ENCODE peak calls at places on chromosome X, in ten cellular contexts. One of them, this sample, is unnamed.

GRCh38 chrX:118560380-118560932 is 64.8 kb downstream of the DOCK11 start:
- DNase-seq in stimulated activated naive CD4-positive, alpha-beta T cell: no peak
- DNase-seq in HT-29: no peak
- DNase-seq in stimulated activated CD4-positive, alpha-beta T cell treated with anti-CD3 and anti-CD28 coated beads, TNF-alpha, amount 100 ng/mL, for 1 hour: no peak
- DNase-seq in hippocampal formation: no peak
- DNase-seq in activated T-cell treated with anti-CD3 and anti-CD28 coated beads, Interleukin-2, amount 50 U/mL, for 48 hours: no peak
- DNase-seq in sigmoid colon: no peak
- DNase-seq in NCI-H1694 treated with DMSO at 0.1 percent for 48 hours: no peak
- DNase-seq in cardiac fibroblast: no peak
- DNase-seq in lung: no peak
- DNase-seq in this sample: no peak

GRCh38 chrX:31572396-31572795 is 500.6 kb upstream of the FTHL17 start:
- DNase-seq in stimulated activated naive CD4-positive, alpha-beta T cell: no peak
- DNase-seq in HT-29: no peak
- DNase-seq in stimulated activated CD4-positive, alpha-beta T cell treated with anti-CD3 and anti-CD28 coated beads, TNF-alpha, amount 100 ng/mL, for 1 hour: no peak
- DNase-seq in hippocampal formation: no peak
- DNase-seq in activated T-cell treated with anti-CD3 and anti-CD28 coated beads, Interleukin-2, amount 50 U/mL, for 48 hours: no peak
- DNase-seq in sigmoid colon: no peak
- DNase-seq in NCI-H1694 treated with DMSO at 0.1 percent for 48 hours: no peak
- DNase-seq in cardiac fibroblast: no peak
- DNase-seq in lung: no peak
- DNase-seq in this sample: no peak

GRCh38 chrX:81120936-81121351 is 80.8 kb downstream of the HMGN5 start:
- DNase-seq in stimulated activated naive CD4-positive, alpha-beta T cell: peak
- DNase-seq in HT-29: peak
- DNase-seq in stimulated activated CD4-positive, alpha-beta T cell treated with anti-CD3 and anti-CD28 coated beads, TNF-alpha, amount 100 ng/mL, for 1 hour: no peak
- DNase-seq in hippocampal formation: peak
- DNase-seq in activated T-cell treated with anti-CD3 and anti-CD28 coated beads, Interleukin-2, amount 50 U/mL, for 48 hours: peak
- DNase-seq in sigmoid colon: peak
- DNase-seq in NCI-H1694 treated with DMSO at 0.1 percent for 48 hours: no peak
- DNase-seq in cardiac fibroblast: peak
- DNase-seq in lung: peak
- DNase-seq in this sample: peak

GRCh38 chrX:119573840-119574393 is 446 bp upstream of the UBE2A start:
- DNase-seq in stimulated activated naive CD4-positive, alpha-beta T cell: peak
- DNase-seq in HT-29: peak
- DNase-seq in stimulated activated CD4-positive, alpha-beta T cell treated with anti-CD3 and anti-CD28 coated beads, TNF-alpha, amount 100 ng/mL, for 1 hour: no peak
- DNase-seq in hippocampal formation: peak
- DNase-seq in activated T-cell treated with anti-CD3 and anti-CD28 coated beads, Interleukin-2, amount 50 U/mL, for 48 hours: no peak
- DNase-seq in sigmoid colon: peak
- DNase-seq in NCI-H1694 treated with DMSO at 0.1 percent for 48 hours: no peak
- DNase-seq in cardiac fibroblast: peak
- DNase-seq in lung: peak
- DNase-seq in this sample: no peak

GRCh38 chrX:45851434-45851991 is 650.8 kb upstream of the DIPK2B start:
- DNase-seq in stimulated activated naive CD4-positive, alpha-beta T cell: peak
- DNase-seq in HT-29: peak
- DNase-seq in stimulated activated CD4-positive, alpha-beta T cell treated with anti-CD3 and anti-CD28 coated beads, TNF-alpha, amount 100 ng/mL, for 1 hour: peak
- DNase-seq in hippocampal formation: no peak
- DNase-seq in activated T-cell treated with anti-CD3 and anti-CD28 coated beads, Interleukin-2, amount 50 U/mL, for 48 hours: peak
- DNase-seq in sigmoid colon: no peak
- DNase-seq in NCI-H1694 treated with DMSO at 0.1 percent for 48 hours: no peak
- DNase-seq in cardiac fibroblast: no peak
- DNase-seq in lung: no peak
- DNase-seq in this sample: peak

GRCh38 chrX:545488-545887 is 85.1 kb upstream of the SHOX start:
- DNase-seq in stimulated activated naive CD4-positive, alpha-beta T cell: no peak
- DNase-seq in HT-29: no peak
- DNase-seq in stimulated activated CD4-positive, alpha-beta T cell treated with anti-CD3 and anti-CD28 coated beads, TNF-alpha, amount 100 ng/mL, for 1 hour: no peak
- DNase-seq in hippocampal formation: no peak
- DNase-seq in activated T-cell treated with anti-CD3 and anti-CD28 coated beads, Interleukin-2, amount 50 U/mL, for 48 hours: no peak
- DNase-seq in sigmoid colon: no peak
- DNase-seq in NCI-H1694 treated with DMSO at 0.1 percent for 48 hours: no peak
- DNase-seq in cardiac fibroblast: no peak
- DNase-seq in lung: no peak
- DNase-seq in this sample: no peak

GRCh38 chrX:1483843-1484637 is 31.3 kb upstream of the ASMTL start:
- DNase-seq in stimulated activated naive CD4-positive, alpha-beta T cell: no peak
- DNase-seq in HT-29: no peak
- DNase-seq in stimulated activated CD4-positive, alpha-beta T cell treated with anti-CD3 and anti-CD28 coated beads, TNF-alpha, amount 100 ng/mL, for 1 hour: no peak
- DNase-seq in hippocampal formation: no peak
- DNase-seq in activated T-cell treated with anti-CD3 and anti-CD28 coated beads, Interleukin-2, amount 50 U/mL, for 48 hours: peak
- DNase-seq in sigmoid colon: peak
- DNase-seq in NCI-H1694 treated with DMSO at 0.1 percent for 48 hours: no peak
- DNase-seq in cardiac fibroblast: no peak
- DNase-seq in lung: no peak
- DNase-seq in this sample: no peak

GRCh38 chrX:49075347-49075746 is 1.5 kb upstream of the PRAF2 start:
- DNase-seq in stimulated activated naive CD4-positive, alpha-beta T cell: no peak
- DNase-seq in HT-29: no peak
- DNase-seq in stimulated activated CD4-positive, alpha-beta T cell treated with anti-CD3 and anti-CD28 coated beads, TNF-alpha, amount 100 ng/mL, for 1 hour: no peak
- DNase-seq in hippocampal formation: no peak
- DNase-seq in activated T-cell treated with anti-CD3 and anti-CD28 coated beads, Interleukin-2, amount 50 U/mL, for 48 hours: no peak
- DNase-seq in sigmoid colon: no peak
- DNase-seq in NCI-H1694 treated with DMSO at 0.1 percent for 48 hours: no peak
- DNase-seq in cardiac fibroblast: no peak
- DNase-seq in lung: no peak
- DNase-seq in this sample: no peak

GRCh38 chrX:154458954-154459829 is 1.1 kb downstream of the PLXNA3 start:
- DNase-seq in stimulated activated naive CD4-positive, alpha-beta T cell: no peak
- DNase-seq in HT-29: peak
- DNase-seq in stimulated activated CD4-positive, alpha-beta T cell treated with anti-CD3 and anti-CD28 coated beads, TNF-alpha, amount 100 ng/mL, for 1 hour: no peak
- DNase-seq in hippocampal formation: no peak
- DNase-seq in activated T-cell treated with anti-CD3 and anti-CD28 coated beads, Interleukin-2, amount 50 U/mL, for 48 hours: peak
- DNase-seq in sigmoid colon: no peak
- DNase-seq in NCI-H1694 treated with DMSO at 0.1 percent for 48 hours: peak
- DNase-seq in cardiac fibroblast: no peak
- DNase-seq in lung: no peak
- DNase-seq in this sample: no peak

GRCh38 chrX:13092455-13092941 is 48.1 kb upstream of the FAM9C start:
- DNase-seq in stimulated activated naive CD4-positive, alpha-beta T cell: peak
- DNase-seq in HT-29: peak
- DNase-seq in stimulated activated CD4-positive, alpha-beta T cell treated with anti-CD3 and anti-CD28 coated beads, TNF-alpha, amount 100 ng/mL, for 1 hour: peak
- DNase-seq in hippocampal formation: no peak
- DNase-seq in activated T-cell treated with anti-CD3 and anti-CD28 coated beads, Interleukin-2, amount 50 U/mL, for 48 hours: peak
- DNase-seq in sigmoid colon: peak
- DNase-seq in NCI-H1694 treated with DMSO at 0.1 percent for 48 hours: no peak
- DNase-seq in cardiac fibroblast: no peak
- DNase-seq in lung: no peak
- DNase-seq in this sample: no peak

GRCh38 chrX:13733506-13733905 is 914 bp downstream of the TRAPPC2 start:
- DNase-seq in stimulated activated naive CD4-positive, alpha-beta T cell: no peak
- DNase-seq in HT-29: peak
- DNase-seq in stimulated activated CD4-positive, alpha-beta T cell treated with anti-CD3 and anti-CD28 coated beads, TNF-alpha, amount 100 ng/mL, for 1 hour: no peak
- DNase-seq in hippocampal formation: no peak
- DNase-seq in activated T-cell treated with anti-CD3 and anti-CD28 coated beads, Interleukin-2, amount 50 U/mL, for 48 hours: no peak
- DNase-seq in sigmoid colon: no peak
- DNase-seq in NCI-H1694 treated with DMSO at 0.1 percent for 48 hours: no peak
- DNase-seq in cardiac fibroblast: no peak
- DNase-seq in lung: no peak
- DNase-seq in this sample: no peak

GRCh38 chrX:39969099-39969825 is 128.5 kb downstream of the BCOR start:
- DNase-seq in stimulated activated naive CD4-positive, alpha-beta T cell: no peak
- DNase-seq in HT-29: no peak
- DNase-seq in stimulated activated CD4-positive, alpha-beta T cell treated with anti-CD3 and anti-CD28 coated beads, TNF-alpha, amount 100 ng/mL, for 1 hour: no peak
- DNase-seq in hippocampal formation: no peak
- DNase-seq in activated T-cell treated with anti-CD3 and anti-CD28 coated beads, Interleukin-2, amount 50 U/mL, for 48 hours: peak
- DNase-seq in sigmoid colon: no peak
- DNase-seq in NCI-H1694 treated with DMSO at 0.1 percent for 48 hours: no peak
- DNase-seq in cardiac fibroblast: no peak
- DNase-seq in lung: no peak
- DNase-seq in this sample: no peak

GRCh38 chrX:45935408-45935807 is 609.8 kb downstream of the ZNF674 start:
- DNase-seq in stimulated activated naive CD4-positive, alpha-beta T cell: no peak
- DNase-seq in HT-29: no peak
- DNase-seq in stimulated activated CD4-positive, alpha-beta T cell treated with anti-CD3 and anti-CD28 coated beads, TNF-alpha, amount 100 ng/mL, for 1 hour: no peak
- DNase-seq in hippocampal formation: no peak
- DNase-seq in activated T-cell treated with anti-CD3 and anti-CD28 coated beads, Interleukin-2, amount 50 U/mL, for 48 hours: no peak
- DNase-seq in sigmoid colon: no peak
- DNase-seq in NCI-H1694 treated with DMSO at 0.1 percent for 48 hours: no peak
- DNase-seq in cardiac fibroblast: no peak
- DNase-seq in lung: no peak
- DNase-seq in this sample: no peak